ENCODE peak calls at places on chromosomes 16 and 17, in eight cellular contexts. N is fibroblast of lung; H is adipocyte; F is adrenal gland; L is CD8-positive, alpha-beta memory T cell; E is tibial artery; P is tibial nerve; D is cardiac muscle cell. V is an unnamed sample.

GRCh38 chr17:73532441-73532901 is 111.8 kb downstream of the SDK2 start:
- DNase-seq in N (no peak), H (no peak), F (no peak), L (no peak), E (no peak), P (no peak), D (no peak), V (peak; percentile 32)

GRCh38 chr17:4716081-4716480 is 5.6 kb downstream of the ARRB2 start:
- DNase-seq in N (no peak), H (no peak), F (no peak), L (no peak), E (no peak), P (no peak), D (no peak), V (no peak)

GRCh38 chr16:62638324-62638911 is 602.2 kb upstream of the CDH8 start:
- DNase-seq in N (no peak), H (no peak), F (no peak), L (no peak), E (no peak), P (no peak), D (no peak), V (no peak)

GRCh38 chr17:32523017-32523680 is 36.4 kb downstream of the CDK5R1 start:
- DNase-seq in N (no peak), H (no peak), F (no peak), L (no peak), E (no peak), P (no peak), D (no peak), V (peak; percentile 50)

GRCh38 chr17:64599187-64599676 is 62.9 kb downstream of the SMURF2 start:
- DNase-seq in N (no peak), H (no peak), F (no peak), L (peak; percentile 37), E (no peak), P (no peak), D (no peak), V (peak; percentile 40)

GRCh38 chr17:76866203-76866602 is 2.0 kb upstream of the MGAT5B start:
- DNase-seq in N (no peak), H (no peak), F (no peak), L (no peak), E (no peak), P (no peak), D (no peak), V (no peak)

GRCh38 chr16:57536306-57537193 is at the start of gene CCDC102A:
- DNase-seq in N (peak; percentile 26), H (peak; percentile 50), F (no peak), L (peak; percentile 49), E (no peak), P (no peak), D (peak; percentile 28), V (no peak)

GRCh38 chr16:86020971-86021370 is 122.0 kb downstream of the IRF8 start:
- DNase-seq in N (no peak), H (no peak), F (no peak), L (no peak), E (no peak), P (no peak), D (no peak), V (no peak)

GRCh38 chr16:85025781-85026653 is 1.6 kb upstream of the KIAA0513 start:
- DNase-seq in N (no peak), H (no peak), F (no peak), L (no peak), E (no peak), P (no peak), D (no peak), V (peak; percentile 52)

GRCh38 chr17:1241904-1242303 is 28.3 kb upstream of the BHLHA9 start:
- DNase-seq in N (peak; percentile 44), H (peak; percentile 42), F (peak; percentile 13), L (no peak), E (peak; percentile 72), P (peak; percentile 28), D (peak; percentile 33), V (no peak)

GRCh38 chr16:53817812-53818211 is 113.9 kb downstream of the FTO start:
- DNase-seq in N (peak; percentile 16), H (peak; percentile 60), F (no peak), L (no peak), E (no peak), P (no peak), D (peak; percentile 39), V (no peak)

GRCh38 chr16:50765246-50765645 is 23.4 kb downstream of the CYLD start:
- DNase-seq in N (no peak), H (no peak), F (no peak), L (no peak), E (no peak), P (no peak), D (no peak), V (no peak)

GRCh38 chr16:27969574-27969973 is 93.9 kb downstream of the GSG1L start:
- DNase-seq in N (peak; percentile 21), H (peak; percentile 19), F (no peak), L (no peak), E (no peak), P (no peak), D (peak; percentile 25), V (no peak)

GRCh38 chr16:35750157-35750689 is 2290.8 kb downstream of the TP53TG3F start:
- DNase-seq in N (no peak), H (no peak), F (no peak), L (no peak), E (no peak), P (no peak), D (no peak), V (no peak)

GRCh38 chr16:58264961-58265479 is 29.8 kb downstream of the PRSS54 start:
- DNase-seq in N (peak; percentile 67), H (peak; percentile 71), F (peak; percentile 75), L (no peak), E (no peak), P (no peak), D (peak; percentile 46), V (peak; percentile 44)

GRCh38 chr16:67155305-67156145 is 4.2 kb downstream of the TRADD start:
- DNase-seq in N (peak; percentile 72), H (peak; percentile 92), F (peak; percentile 82), L (peak; percentile 73), E (peak; percentile 55), P (peak; percentile 60), D (peak; percentile 83), V (peak; percentile 63)

DNA sequence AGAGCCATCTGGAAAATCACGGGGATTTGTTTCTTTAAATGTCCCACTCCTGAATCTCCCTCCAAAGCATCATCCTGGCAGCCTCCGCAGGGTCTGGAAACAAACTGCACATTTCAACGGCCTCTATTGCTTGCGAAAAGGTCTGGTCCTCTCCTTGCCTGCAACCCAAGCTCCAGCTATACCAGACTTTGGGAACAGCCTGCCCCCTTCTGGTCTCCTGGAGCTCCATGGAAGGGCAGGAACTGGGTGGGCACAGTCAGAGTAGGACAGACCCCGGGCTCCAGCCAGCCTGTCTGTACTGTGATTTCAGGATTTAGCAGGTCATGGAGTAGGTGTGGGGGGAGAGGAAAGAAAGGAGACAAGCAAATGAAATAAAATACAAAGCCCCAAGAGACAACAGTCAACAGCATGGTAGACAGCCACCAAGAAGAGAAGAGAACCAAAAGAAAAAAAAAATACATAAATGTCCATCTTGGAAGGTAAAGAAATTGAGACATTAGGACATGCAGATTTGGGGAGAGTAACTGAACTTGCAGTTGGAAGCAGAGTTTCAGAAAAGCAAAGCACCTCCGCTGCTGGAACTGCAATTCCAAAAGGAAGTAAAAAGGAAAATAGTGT is 2.7 kb downstream of the XYLT1 start:
- DNase-seq in N (peak; percentile 77), H (peak; percentile 88), F (peak; percentile 79), L (no peak), E (peak; percentile 79), P (peak; percentile 47), D (peak; percentile 74), V (peak; percentile 77)
- H3K4me1 ChIP-seq in N (peaks cover 17% of the 10 kb centered on the region), H (peaks cover 31% of the 10 kb centered on the region), F (peaks cover 43% of the 10 kb centered on the region), L (peaks cover 26% of the 10 kb centered on the region), E (peaks cover 40% of the 10 kb centered on the region), P (no peaks in the 10 kb centered on the region), D (peaks cover 11% of the 10 kb centered on the region), V (peaks cover 17% of the 10 kb centered on the region)

DNA sequence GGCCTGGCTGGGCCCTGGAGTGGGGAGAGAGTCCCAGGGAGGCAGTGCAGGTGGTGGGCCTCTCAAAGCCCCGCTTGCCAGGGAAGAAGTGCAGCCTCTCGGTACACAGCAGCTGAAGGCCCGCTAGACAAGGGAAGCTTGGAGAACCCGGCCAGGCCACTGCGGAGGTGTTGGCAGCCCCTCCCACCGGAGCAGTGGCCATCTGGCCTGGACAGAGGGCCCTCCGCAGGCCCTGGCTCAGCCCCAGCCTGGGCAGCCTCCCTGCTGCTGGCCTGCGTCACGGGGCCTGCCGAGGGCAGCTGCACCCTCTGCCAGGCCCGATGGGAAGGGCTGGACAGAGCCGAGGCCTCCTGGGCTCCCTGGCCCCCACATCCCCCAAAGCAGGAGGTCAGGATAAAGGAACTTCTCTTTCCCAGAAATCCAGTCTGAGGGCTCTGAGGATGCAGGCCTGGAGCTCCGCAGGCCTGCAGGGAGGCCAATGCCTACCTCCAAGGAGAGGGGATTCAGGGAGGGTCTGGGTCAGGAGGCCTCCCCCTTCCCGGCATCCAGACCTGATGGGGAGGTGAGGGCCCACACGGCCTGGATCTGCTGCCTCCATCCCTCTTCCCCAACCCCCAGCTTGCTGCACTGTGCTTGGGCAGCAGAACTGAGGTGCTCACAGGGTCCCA is 4.3 kb downstream of the SPPL2C start:
- DNase-seq in N (no peak), H (no peak), F (no peak), L (no peak), E (no peak), P (no peak), D (no peak), V (no peak)
- H3K27me3 ChIP-seq in N (no peaks in the 10 kb centered on the region), H (peaks cover 52% of the 10 kb centered on the region), F (no peaks in the 10 kb centered on the region), L (no peaks in the 10 kb centered on the region), E (no peaks in the 10 kb centered on the region), P (peaks cover 41% of the 10 kb centered on the region), D (no peaks in the 10 kb centered on the region), V (no peaks in the 10 kb centered on the region)

GRCh38 chr16:31043898-31044481 is 10.6 kb downstream of the STX4 start:
- DNase-seq in N (no peak), H (no peak), F (no peak), L (no peak), E (no peak), P (no peak), D (no peak), V (peak; percentile 81)

GRCh38 chr16:31038993-31039392 is 5.6 kb downstream of the STX4 start:
- DNase-seq in N (no peak), H (no peak), F (no peak), L (no peak), E (no peak), P (no peak), D (no peak), V (no peak)

GRCh38 chr16:31043352-31043751 is 10.0 kb downstream of the STX4 start:
- DNase-seq in N (peak; percentile 23), H (no peak), F (no peak), L (no peak), E (no peak), P (no peak), D (no peak), V (peak; percentile 43)

GRCh38 chr16:31042866-31043265 is 9.5 kb downstream of the STX4 start:
- DNase-seq in N (no peak), H (no peak), F (no peak), L (no peak), E (no peak), P (no peak), D (no peak), V (no peak)
- H3K4me3 ChIP-seq in N (no peak overlapping the region), H (no peak overlapping the region), F (no peak overlapping the region), L (no peak overlapping the region), E (no peak overlapping the region), P (no peak overlapping the region), D (no peak overlapping the region), V (no peak overlapping the region)

DNA sequence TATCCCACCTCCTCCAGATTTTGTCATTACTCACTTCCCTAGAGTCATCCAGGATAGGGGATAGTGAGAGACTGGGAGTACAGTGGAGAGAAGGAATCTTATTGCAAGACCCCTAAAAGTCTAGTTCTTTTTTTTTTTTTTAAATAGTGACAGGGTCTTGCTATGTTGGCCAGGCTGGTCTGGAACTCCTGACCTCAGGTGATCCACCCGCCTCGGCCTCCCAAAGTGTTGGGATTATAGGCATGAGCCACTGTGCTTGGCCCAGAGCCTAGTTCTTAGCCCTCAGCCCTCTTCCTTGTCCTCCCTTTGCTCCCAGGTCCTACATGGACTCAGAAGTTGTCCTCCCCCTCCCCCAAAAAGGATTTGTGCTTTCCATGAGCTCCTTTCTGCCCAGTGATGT is 2.7 kb upstream of the CHRNB1 start:
- DNase-seq in N (no peak), H (no peak), F (no peak), L (no peak), E (no peak), P (no peak), D (no peak), V (no peak)
- H3K4me1 ChIP-seq in N (peaks cover 18% of the 10 kb centered on the region), H (peaks cover 24% of the 10 kb centered on the region), F (peaks cover 42% of the 10 kb centered on the region), L (peaks cover 49% of the 10 kb centered on the region), E (peaks cover 60% of the 10 kb centered on the region), P (no peaks in the 10 kb centered on the region), D (peaks cover 26% of the 10 kb centered on the region), V (peaks cover 4% of the 10 kb centered on the region)